ENCODE peak calls at places on chromosomes 6 and 20, in four cellular contexts. S is NCI-H748 treated with DMSO at 0.1 percent for 48 hours, I is choroid plexus epithelial cell, B is RWPE1. G is an unnamed sample.

GRCh38 chr20:50756447-50756846 is 25.1 kb downstream of the PARD6B start:
- DNase-seq in S (no peak), I (no peak), B (no peak), G (no peak)

GRCh38 chr20:1273366-1273765 is 7.3 kb downstream of the SNPH start:
- DNase-seq in S (no peak), I (no peak), B (no peak), G (no peak)

GRCh38 chr6:144055121-144055931 is 40.0 kb downstream of the SF3B5 start:
- DNase-seq in S (no peak), I (no peak), B (no peak), G (no peak)

GRCh38 chr6:152981989-152982767 is 663 bp downstream of the FBXO5 start:
- DNase-seq in S (no peak), I (no peak), B (no peak), G (no peak)

GRCh38 chr6:149094934-149095341 is 222.6 kb upstream of the TAB2 start:
- DNase-seq in S (no peak), I (peak), B (no peak), G (no peak)

GRCh38 chr6:107704377-107705013 is 119.6 kb downstream of the SCML4 start:
- DNase-seq in S (no peak), I (peak), B (peak), G (peak)

GRCh38 chr20:44001667-44002596 is 87.3 kb downstream of the TOX2 start:
- DNase-seq in S (no peak), I (no peak), B (no peak), G (no peak)

GRCh38 chr6:47153066-47153755 is 111.1 kb upstream of the ADGRF1 start:
- DNase-seq in S (no peak), I (peak), B (peak), G (no peak)

GRCh38 chr6:139985236-139985815 is 610.9 kb upstream of the CITED2 start:
- DNase-seq in S (no peak), I (no peak), B (no peak), G (no peak)

GRCh38 chr6:12291785-12292604 is 1.8 kb downstream of the EDN1 start:
- DNase-seq in S (no peak), I (peak), B (no peak), G (no peak)

GRCh38 chr6:122385857-122386256 is 13.6 kb upstream of the HSF2 start:
- DNase-seq in S (no peak), I (no peak), B (no peak), G (no peak)

GRCh38 chr20:12030470-12030869 is 112.8 kb downstream of the BTBD3 start:
- DNase-seq in S (peak), I (no peak), B (no peak), G (no peak)

GRCh38 chr6:36444470-36444869 is 1.7 kb downstream of the KCTD20 start:
- DNase-seq in S (no peak), I (peak), B (peak), G (no peak)

GRCh38 chr6:133764011-133764812 is 124.7 kb upstream of the TCF21 start:
- DNase-seq in S (no peak), I (peak), B (no peak), G (no peak)

GRCh38 chr20:10352934-10353866 is 80.8 kb downstream of the MKKS start:
- DNase-seq in S (no peak), I (peak), B (no peak), G (no peak)

GRCh38 chr6:90432937-90433336 is 136.3 kb upstream of the BACH2 start:
- DNase-seq in S (no peak), I (no peak), B (no peak), G (no peak)

GRCh38 chr6:139973602-139974373 is 599.3 kb upstream of the CITED2 start:
- DNase-seq in S (no peak), I (peak), B (no peak), G (no peak)

GRCh38 chr6:108288742-108289141 is 6.1 kb upstream of the AFG1L start:
- DNase-seq in S (no peak), I (no peak), B (no peak), G (no peak)

GRCh38 chr6:52389626-52390360 is 27.8 kb downstream of the PAQR8 start:
- DNase-seq in S (no peak), I (peak), B (peak), G (peak)

GRCh38 chr20:19886666-19887288 is 128.7 kb downstream of the RIN2 start:
- DNase-seq in S (no peak), I (peak), B (peak), G (peak)

GRCh38 chr6:107971181-107971580 is 13.2 kb upstream of the SEC63 start:
- DNase-seq in S (no peak), I (no peak), B (no peak), G (no peak)

GRCh38 chr6:131660195-131660594 is 23.1 kb downstream of the ENPP3 start:
- DNase-seq in S (no peak), I (peak), B (no peak), G (no peak)

GRCh38 chr6:151284012-151284411 is 44.2 kb downstream of the AKAP12 start:
- DNase-seq in S (no peak), I (no peak), B (peak), G (no peak)

GRCh38 chr6:137852811-137853210 is 14.2 kb upstream of the TNFAIP3 start:
- DNase-seq in S (no peak), I (no peak), B (no peak), G (no peak)